ENCODE peak calls at places on chromosomes 6 and 20, in four cellular contexts. One of them, this sample, is unnamed.

GRCh38 chr6:168563656-168564055 is 122.7 kb downstream of the SMOC2 start:
- DNase-seq in GM04504: no peak
- DNase-seq in stimulated activated CD8-positive, alpha-beta memory T cell treated with anti-CD3 and anti-CD28 coated beads, Interleukin-15, amount 100 ng/mL, for 4 hours: no peak
- DNase-seq in T follicular helper cell: no peak
- DNase-seq in this sample: no peak

GRCh38 chr6:835476-836160 is 142.7 kb upstream of the EXOC2 start:
- DNase-seq in GM04504: no peak
- DNase-seq in stimulated activated CD8-positive, alpha-beta memory T cell treated with anti-CD3 and anti-CD28 coated beads, Interleukin-15, amount 100 ng/mL, for 4 hours: no peak
- DNase-seq in T follicular helper cell: no peak
- DNase-seq in this sample: no peak

GRCh38 chr20:4925842-4926530 is 75.3 kb downstream of the SLC23A2 start:
- DNase-seq in GM04504: no peak
- DNase-seq in stimulated activated CD8-positive, alpha-beta memory T cell treated with anti-CD3 and anti-CD28 coated beads, Interleukin-15, amount 100 ng/mL, for 4 hours: no peak
- DNase-seq in T follicular helper cell: no peak
- DNase-seq in this sample: peak; percentile 57

GRCh38 chr6:90362273-90362672 is 65.6 kb upstream of the BACH2 start:
- DNase-seq in GM04504: no peak
- DNase-seq in stimulated activated CD8-positive, alpha-beta memory T cell treated with anti-CD3 and anti-CD28 coated beads, Interleukin-15, amount 100 ng/mL, for 4 hours: no peak
- DNase-seq in T follicular helper cell: no peak
- DNase-seq in this sample: no peak

GRCh38 chr20:48879609-48880008 is 41.9 kb upstream of the ARFGEF2 start:
- DNase-seq in GM04504: no peak
- DNase-seq in stimulated activated CD8-positive, alpha-beta memory T cell treated with anti-CD3 and anti-CD28 coated beads, Interleukin-15, amount 100 ng/mL, for 4 hours: no peak
- DNase-seq in T follicular helper cell: no peak
- DNase-seq in this sample: no peak

GRCh38 chr20:50788045-50788867 is 6.6 kb upstream of the BCAS4 start:
- DNase-seq in GM04504: peak; percentile 48
- DNase-seq in stimulated activated CD8-positive, alpha-beta memory T cell treated with anti-CD3 and anti-CD28 coated beads, Interleukin-15, amount 100 ng/mL, for 4 hours: no peak
- DNase-seq in T follicular helper cell: no peak
- DNase-seq in this sample: no peak

GRCh38 chr6:91304506-91304905 is 717.6 kb upstream of the MAP3K7 start:
- DNase-seq in GM04504: no peak
- DNase-seq in stimulated activated CD8-positive, alpha-beta memory T cell treated with anti-CD3 and anti-CD28 coated beads, Interleukin-15, amount 100 ng/mL, for 4 hours: no peak
- DNase-seq in T follicular helper cell: no peak
- DNase-seq in this sample: no peak

GRCh38 chr6:41779336-41779735 is 364 bp downstream of the FRS3 start:
- DNase-seq in GM04504: no peak
- DNase-seq in stimulated activated CD8-positive, alpha-beta memory T cell treated with anti-CD3 and anti-CD28 coated beads, Interleukin-15, amount 100 ng/mL, for 4 hours: no peak
- DNase-seq in T follicular helper cell: no peak
- DNase-seq in this sample: no peak

GRCh38 chr6:73451166-73452106 is 661 bp downstream of the CGAS start:
- DNase-seq in GM04504: no peak
- DNase-seq in stimulated activated CD8-positive, alpha-beta memory T cell treated with anti-CD3 and anti-CD28 coated beads, Interleukin-15, amount 100 ng/mL, for 4 hours: peak; percentile 8
- DNase-seq in T follicular helper cell: no peak
- DNase-seq in this sample: no peak

GRCh38 chr20:63696628-63697356 is at the start of gene TNFRSF6B:
- DNase-seq in GM04504: no peak
- DNase-seq in stimulated activated CD8-positive, alpha-beta memory T cell treated with anti-CD3 and anti-CD28 coated beads, Interleukin-15, amount 100 ng/mL, for 4 hours: no peak
- DNase-seq in T follicular helper cell: no peak
- DNase-seq in this sample: no peak

GRCh38 chr6:157428418-157429202 is 47.6 kb downstream of the ZDHHC14 start:
- DNase-seq in GM04504: no peak
- DNase-seq in stimulated activated CD8-positive, alpha-beta memory T cell treated with anti-CD3 and anti-CD28 coated beads, Interleukin-15, amount 100 ng/mL, for 4 hours: no peak
- DNase-seq in T follicular helper cell: no peak
- DNase-seq in this sample: no peak

GRCh38 chr20:51871943-51872342 is 69.6 kb upstream of the SALL4 start:
- DNase-seq in GM04504: peak; percentile 24
- DNase-seq in stimulated activated CD8-positive, alpha-beta memory T cell treated with anti-CD3 and anti-CD28 coated beads, Interleukin-15, amount 100 ng/mL, for 4 hours: no peak
- DNase-seq in T follicular helper cell: no peak
- DNase-seq in this sample: no peak

GRCh38 chr6:43644940-43645612 is at the start of gene RSPH9:
- DNase-seq in GM04504: no peak
- DNase-seq in stimulated activated CD8-positive, alpha-beta memory T cell treated with anti-CD3 and anti-CD28 coated beads, Interleukin-15, amount 100 ng/mL, for 4 hours: peak; percentile 32
- DNase-seq in T follicular helper cell: peak; percentile 37
- DNase-seq in this sample: peak; percentile 71

GRCh38 chr6:41058783-41059181 is 5.8 kb downstream of the APOBEC2 start:
- DNase-seq in GM04504: no peak
- DNase-seq in stimulated activated CD8-positive, alpha-beta memory T cell treated with anti-CD3 and anti-CD28 coated beads, Interleukin-15, amount 100 ng/mL, for 4 hours: no peak
- DNase-seq in T follicular helper cell: no peak
- DNase-seq in this sample: no peak

GRCh38 chr6:49202923-49203322 is 260.1 kb downstream of the MMUT start:
- DNase-seq in GM04504: no peak
- DNase-seq in stimulated activated CD8-positive, alpha-beta memory T cell treated with anti-CD3 and anti-CD28 coated beads, Interleukin-15, amount 100 ng/mL, for 4 hours: no peak
- DNase-seq in T follicular helper cell: no peak
- DNase-seq in this sample: no peak

GRCh38 chr20:37142708-37143107 is 36.4 kb upstream of the RPN2 start:
- DNase-seq in GM04504: peak; percentile 28
- DNase-seq in stimulated activated CD8-positive, alpha-beta memory T cell treated with anti-CD3 and anti-CD28 coated beads, Interleukin-15, amount 100 ng/mL, for 4 hours: no peak
- DNase-seq in T follicular helper cell: no peak
- DNase-seq in this sample: no peak

GRCh38 chr6:139882977-139883728 is 508.7 kb upstream of the CITED2 start:
- DNase-seq in GM04504: no peak
- DNase-seq in stimulated activated CD8-positive, alpha-beta memory T cell treated with anti-CD3 and anti-CD28 coated beads, Interleukin-15, amount 100 ng/mL, for 4 hours: no peak
- DNase-seq in T follicular helper cell: no peak
- DNase-seq in this sample: no peak

GRCh38 chr20:11195899-11196558 is 522.2 kb upstream of the JAG1 start:
- DNase-seq in GM04504: no peak
- DNase-seq in stimulated activated CD8-positive, alpha-beta memory T cell treated with anti-CD3 and anti-CD28 coated beads, Interleukin-15, amount 100 ng/mL, for 4 hours: no peak
- DNase-seq in T follicular helper cell: no peak
- DNase-seq in this sample: no peak

GRCh38 chr20:60050193-60050960 is 92.2 kb downstream of the CDH26 start:
- DNase-seq in GM04504: no peak
- DNase-seq in stimulated activated CD8-positive, alpha-beta memory T cell treated with anti-CD3 and anti-CD28 coated beads, Interleukin-15, amount 100 ng/mL, for 4 hours: no peak
- DNase-seq in T follicular helper cell: no peak
- DNase-seq in this sample: no peak

GRCh38 chr6:159038914-159039884 is 5.6 kb downstream of the TAGAP start:
- DNase-seq in GM04504: peak; percentile 50
- DNase-seq in stimulated activated CD8-positive, alpha-beta memory T cell treated with anti-CD3 and anti-CD28 coated beads, Interleukin-15, amount 100 ng/mL, for 4 hours: no peak
- DNase-seq in T follicular helper cell: no peak
- DNase-seq in this sample: no peak

GRCh38 chr6:107228754-107229153 is 113.4 kb upstream of the BEND3 start:
- DNase-seq in GM04504: no peak
- DNase-seq in stimulated activated CD8-positive, alpha-beta memory T cell treated with anti-CD3 and anti-CD28 coated beads, Interleukin-15, amount 100 ng/mL, for 4 hours: no peak
- DNase-seq in T follicular helper cell: no peak
- DNase-seq in this sample: no peak

GRCh38 chr6:4930025-4930692 is 73.7 kb downstream of the RPP40 start:
- DNase-seq in GM04504: no peak
- DNase-seq in stimulated activated CD8-positive, alpha-beta memory T cell treated with anti-CD3 and anti-CD28 coated beads, Interleukin-15, amount 100 ng/mL, for 4 hours: no peak
- DNase-seq in T follicular helper cell: no peak
- DNase-seq in this sample: no peak

GRCh38 chr6:39194466-39194865 is 34.8 kb downstream of the KCNK5 start:
- DNase-seq in GM04504: no peak
- DNase-seq in stimulated activated CD8-positive, alpha-beta memory T cell treated with anti-CD3 and anti-CD28 coated beads, Interleukin-15, amount 100 ng/mL, for 4 hours: no peak
- DNase-seq in T follicular helper cell: no peak
- DNase-seq in this sample: no peak

GRCh38 chr6:169701218-169701952 is 444 bp downstream of the WDR27 start:
- DNase-seq in GM04504: no peak
- DNase-seq in stimulated activated CD8-positive, alpha-beta memory T cell treated with anti-CD3 and anti-CD28 coated beads, Interleukin-15, amount 100 ng/mL, for 4 hours: no peak
- DNase-seq in T follicular helper cell: no peak
- DNase-seq in this sample: no peak

GRCh38 chr6:64437996-64438395 is 802.4 kb downstream of the PHF3 start:
- DNase-seq in GM04504: no peak
- DNase-seq in stimulated activated CD8-positive, alpha-beta memory T cell treated with anti-CD3 and anti-CD28 coated beads, Interleukin-15, amount 100 ng/mL, for 4 hours: no peak
- DNase-seq in T follicular helper cell: no peak
- DNase-seq in this sample: no peak

GRCh38 chr6:165637591-165637990 is 25.4 kb downstream of the PDE10A start:
- DNase-seq in GM04504: no peak
- DNase-seq in stimulated activated CD8-positive, alpha-beta memory T cell treated with anti-CD3 and anti-CD28 coated beads, Interleukin-15, amount 100 ng/mL, for 4 hours: no peak
- DNase-seq in T follicular helper cell: no peak
- DNase-seq in this sample: no peak

GRCh38 chr6:55643868-55644267 is 64.9 kb upstream of the HMGCLL1 start:
- DNase-seq in GM04504: no peak
- DNase-seq in stimulated activated CD8-positive, alpha-beta memory T cell treated with anti-CD3 and anti-CD28 coated beads, Interleukin-15, amount 100 ng/mL, for 4 hours: no peak
- DNase-seq in T follicular helper cell: no peak
- DNase-seq in this sample: no peak

GRCh38 chr6:37794825-37795224 is 24.7 kb upstream of the ZFAND3 start:
- DNase-seq in GM04504: no peak
- DNase-seq in stimulated activated CD8-positive, alpha-beta memory T cell treated with anti-CD3 and anti-CD28 coated beads, Interleukin-15, amount 100 ng/mL, for 4 hours: no peak
- DNase-seq in T follicular helper cell: no peak
- DNase-seq in this sample: no peak

GRCh38 chr6:36657265-36657664 is 21.2 kb upstream of the CDKN1A start:
- DNase-seq in GM04504: no peak
- DNase-seq in stimulated activated CD8-positive, alpha-beta memory T cell treated with anti-CD3 and anti-CD28 coated beads, Interleukin-15, amount 100 ng/mL, for 4 hours: no peak
- DNase-seq in T follicular helper cell: no peak
- DNase-seq in this sample: no peak